ENCODE peak calls at places on chromosome 3, in eight cellular contexts. E is HT1080; Y is GM23248; V is EL; L is stimulated activated CD8-positive, alpha-beta memory T cell treated with anti-CD3 and anti-CD28 coated beads, Interleukin-2, amount 100 ng/mL, for 48 hours; R is activated CD8-positive, alpha-beta T cell treated with anti-CD3 and anti-CD28 coated beads for 36 hours; S is anterior cingulate cortex; I is RWPE2. D is an unnamed sample.

GRCh38 chr3:138461246-138461645 is 26.8 kb downstream of the ESYT3 start:
- DNase-seq in E (no peak), Y (peak; percentile 78), V (peak; percentile 42), L (no peak), R (no peak), S (no peak), I (no peak), D (no peak)

GRCh38 chr3:197809356-197810020 is 18.4 kb downstream of the LRCH3 start:
- DNase-seq in E (no peak), Y (peak; percentile 91), V (peak; percentile 79), L (no peak), R (no peak), S (no peak), I (no peak), D (peak; percentile 73)

GRCh38 chr3:73036694-73037368 is 24.6 kb upstream of the EBLN2 start:
- DNase-seq in E (no peak), Y (peak; percentile 50), V (peak; percentile 60), L (no peak), R (no peak), S (no peak), I (no peak), D (peak; percentile 23)

GRCh38 chr3:12148183-12148940 is 10.3 kb downstream of the TIMP4 start:
- DNase-seq in E (no peak), Y (peak; percentile 3), V (no peak), L (no peak), R (no peak), S (no peak), I (no peak), D (peak; percentile 74)

GRCh38 chr3:68997887-68998286 is 15.6 kb downstream of the EOGT start:
- DNase-seq in E (no peak), Y (no peak), V (no peak), L (no peak), R (no peak), S (no peak), I (no peak), D (no peak)

GRCh38 chr3:120536642-120537041 is 59.5 kb upstream of the NDUFB4 start:
- DNase-seq in E (no peak), Y (no peak), V (no peak), L (no peak), R (no peak), S (no peak), I (no peak), D (no peak)

GRCh38 chr3:62587579-62588031 is 214.3 kb upstream of the FEZF2 start:
- DNase-seq in E (peak; percentile 99), Y (peak; percentile 94), V (peak; percentile 98), L (no peak), R (no peak), S (no peak), I (peak; percentile 74), D (peak; percentile 77)

GRCh38 chr3:52039846-52040245 is 16.5 kb downstream of the DUSP7 start:
- DNase-seq in E (no peak), Y (no peak), V (no peak), L (no peak), R (no peak), S (peak; percentile 92), I (no peak), D (no peak)

GRCh38 chr3:190306513-190307163 is 15.6 kb downstream of the CLDN1 start:
- DNase-seq in E (no peak), Y (peak; percentile 27), V (no peak), L (no peak), R (peak; percentile 61), S (no peak), I (no peak), D (peak; percentile 65)

GRCh38 chr3:191070201-191070600 is 128.8 kb upstream of the OSTN start:
- DNase-seq in E (peak; percentile 96), Y (peak; percentile 95), V (peak; percentile 89), L (no peak), R (no peak), S (no peak), I (peak; percentile 78), D (peak; percentile 87)

GRCh38 chr3:65245133-65246076 is 557.6 kb upstream of the ADAMTS9 start:
- DNase-seq in E (no peak), Y (peak; percentile 37), V (no peak), L (no peak), R (no peak), S (no peak), I (no peak), D (peak; percentile 66)

GRCh38 chr3:191246628-191247027 is 47.6 kb downstream of the OSTN start:
- DNase-seq in E (peak; percentile 86), Y (peak; percentile 82), V (peak; percentile 89), L (no peak), R (no peak), S (no peak), I (no peak), D (peak; percentile 54)

GRCh38 chr3:58036287-58037032 is 28.2 kb downstream of the FLNB start:
- DNase-seq in E (no peak), Y (peak; percentile 31), V (no peak), L (no peak), R (no peak), S (no peak), I (no peak), D (no peak)

GRCh38 chr3:89859738-89860137 is 752.3 kb downstream of the EPHA3 start:
- DNase-seq in E (no peak), Y (no peak), V (no peak), L (no peak), R (no peak), S (no peak), I (no peak), D (no peak)

GRCh38 chr3:56467108-56467507 is 1.2 kb downstream of the ERC2 start:
- DNase-seq in E (peak; percentile 85), Y (no peak), V (peak; percentile 61), L (no peak), R (peak; percentile 63), S (peak; percentile 66), I (no peak), D (peak; percentile 72)

GRCh38 chr3:45994661-45995369 is 809 bp downstream of the FYCO1 start:
- DNase-seq in E (no peak), Y (peak; percentile 54), V (peak; percentile 39), L (no peak), R (peak; percentile 87), S (no peak), I (no peak), D (no peak)

GRCh38 chr3:8767667-8768363 is 1.6 kb downstream of the OXTR start:
- DNase-seq in E (no peak), Y (peak; percentile 56), V (peak; percentile 50), L (no peak), R (peak; percentile 46), S (no peak), I (no peak), D (peak; percentile 47)